ENCODE peak calls at places on chromosomes 4 and X, in five cellular contexts. One of them, this sample, is unnamed.

GRCh38 chr4:54525602-54526001 is 132.2 kb upstream of the KIT start:
- DNase-seq in GM23248: peak
- DNase-seq in neural progenitor cell: no peak
- DNase-seq in HCT116: no peak
- DNase-seq in lower lobe of right lung: no peak
- DNase-seq in this sample: peak

GRCh38 chr4:78528327-78528726 is 23.2 kb upstream of the ANXA3 start:
- DNase-seq in neural progenitor cell: no peak
- DNase-seq in lower lobe of right lung: no peak
- DNase-seq in GM23248: peak
- DNase-seq in HCT116: no peak
- DNase-seq in this sample: peak

GRCh38 chrX:15973941-15974340 is 119.3 kb upstream of the AP1S2 start:
- DNase-seq in lower lobe of right lung: no peak
- DNase-seq in neural progenitor cell: no peak
- DNase-seq in GM23248: peak
- DNase-seq in HCT116: no peak
- DNase-seq in this sample: no peak

GRCh38 chr4:8856835-8857590 is 14.6 kb downstream of the HMX1 start:
- DNase-seq in GM23248: no peak
- DNase-seq in HCT116: no peak
- DNase-seq in lower lobe of right lung: no peak
- DNase-seq in neural progenitor cell: peak
- DNase-seq in this sample: no peak

GRCh38 chr4:109912706-109913621 is at the start of gene EGF:
- DNase-seq in GM23248: peak
- DNase-seq in HCT116: no peak
- DNase-seq in lower lobe of right lung: no peak
- DNase-seq in neural progenitor cell: peak
- DNase-seq in this sample: peak

GRCh38 chrX:129659861-129660260 is 5.1 kb upstream of the APLN start:
- DNase-seq in lower lobe of right lung: no peak
- DNase-seq in HCT116: no peak
- DNase-seq in neural progenitor cell: no peak
- DNase-seq in GM23248: no peak
- DNase-seq in this sample: no peak

GRCh38 chr4:3477750-3478430 is 14.8 kb downstream of the DOK7 start:
- DNase-seq in lower lobe of right lung: no peak
- DNase-seq in GM23248: no peak
- DNase-seq in neural progenitor cell: peak
- DNase-seq in HCT116: no peak
- DNase-seq in this sample: no peak

GRCh38 chrX:57677132-57677858 is 2.8 kb downstream of the NLRP2B start:
- DNase-seq in neural progenitor cell: no peak
- DNase-seq in HCT116: no peak
- DNase-seq in GM23248: no peak
- DNase-seq in lower lobe of right lung: no peak
- DNase-seq in this sample: no peak

GRCh38 chrX:105610401-105610800 is 211.9 kb upstream of the NRK start:
- DNase-seq in lower lobe of right lung: no peak
- DNase-seq in neural progenitor cell: no peak
- DNase-seq in GM23248: no peak
- DNase-seq in HCT116: no peak
- DNase-seq in this sample: no peak

GRCh38 chrX:123738378-123738955 is 5.6 kb upstream of the THOC2 start:
- DNase-seq in lower lobe of right lung: no peak
- DNase-seq in GM23248: peak
- DNase-seq in neural progenitor cell: no peak
- DNase-seq in HCT116: no peak
- DNase-seq in this sample: no peak

GRCh38 chr4:68250151-68250930 is 4.8 kb upstream of the TMPRSS11B start:
- DNase-seq in GM23248: no peak
- DNase-seq in HCT116: no peak
- DNase-seq in neural progenitor cell: no peak
- DNase-seq in lower lobe of right lung: no peak
- DNase-seq in this sample: no peak

GRCh38 chr4:170114636-170115035 is 24.9 kb upstream of the AADAT start:
- DNase-seq in lower lobe of right lung: no peak
- DNase-seq in neural progenitor cell: no peak
- DNase-seq in GM23248: no peak
- DNase-seq in HCT116: no peak
- DNase-seq in this sample: no peak

GRCh38 chrX:134019567-134020206 is 34.3 kb upstream of the GPC3 start:
- DNase-seq in GM23248: no peak
- DNase-seq in HCT116: no peak
- DNase-seq in lower lobe of right lung: no peak
- DNase-seq in neural progenitor cell: peak
- DNase-seq in this sample: no peak

GRCh38 chrX:148269513-148269912 is 230.9 kb upstream of the AFF2 start:
- DNase-seq in neural progenitor cell: no peak
- DNase-seq in lower lobe of right lung: no peak
- DNase-seq in HCT116: no peak
- DNase-seq in GM23248: no peak
- DNase-seq in this sample: no peak

GRCh38 chrX:130874751-130875150 is 28.3 kb downstream of the ENOX2 start:
- DNase-seq in HCT116: no peak
- DNase-seq in lower lobe of right lung: no peak
- DNase-seq in GM23248: peak
- DNase-seq in neural progenitor cell: no peak
- DNase-seq in this sample: peak

GRCh38 chrX:9942086-9942485 is 25.1 kb upstream of the CLDN34 start:
- DNase-seq in HCT116: no peak
- DNase-seq in neural progenitor cell: no peak
- DNase-seq in GM23248: no peak
- DNase-seq in lower lobe of right lung: no peak
- DNase-seq in this sample: no peak

GRCh38 chrX:135403374-135403773 is 18.4 kb upstream of the SMIM10L2A start:
- DNase-seq in HCT116: no peak
- DNase-seq in neural progenitor cell: no peak
- DNase-seq in GM23248: no peak
- DNase-seq in lower lobe of right lung: no peak
- DNase-seq in this sample: no peak

GRCh38 chrX:134746379-134746723 is 88.1 kb upstream of the PLAC1 start:
- DNase-seq in neural progenitor cell: no peak
- DNase-seq in GM23248: no peak
- DNase-seq in lower lobe of right lung: no peak
- DNase-seq in HCT116: no peak
- DNase-seq in this sample: no peak

GRCh38 chr4:10299601-10300000 is 157.6 kb downstream of the ZNF518B start:
- DNase-seq in GM23248: peak
- DNase-seq in HCT116: no peak
- DNase-seq in lower lobe of right lung: no peak
- DNase-seq in neural progenitor cell: no peak
- DNase-seq in this sample: no peak

GRCh38 chr4:142322996-142323395 is 523.1 kb downstream of the INPP4B start:
- DNase-seq in HCT116: no peak
- DNase-seq in neural progenitor cell: no peak
- DNase-seq in GM23248: no peak
- DNase-seq in lower lobe of right lung: no peak
- DNase-seq in this sample: no peak

GRCh38 chr4:24690436-24690835 is 104.9 kb upstream of the SOD3 start:
- DNase-seq in GM23248: peak
- DNase-seq in lower lobe of right lung: no peak
- DNase-seq in HCT116: no peak
- DNase-seq in neural progenitor cell: no peak
- DNase-seq in this sample: peak

GRCh38 chr4:52103314-52103713 is 52.2 kb downstream of the SPATA18 start:
- DNase-seq in GM23248: peak
- DNase-seq in neural progenitor cell: peak
- DNase-seq in HCT116: no peak
- DNase-seq in lower lobe of right lung: no peak
- DNase-seq in this sample: no peak

GRCh38 chrX:15761564-15762191 is 23.6 kb downstream of the CA5B start:
- DNase-seq in neural progenitor cell: peak
- DNase-seq in HCT116: no peak
- DNase-seq in GM23248: peak
- DNase-seq in lower lobe of right lung: no peak
- DNase-seq in this sample: peak

GRCh38 chr4:113945906-113946305 is 33.5 kb downstream of the ARSJ start:
- DNase-seq in HCT116: no peak
- DNase-seq in lower lobe of right lung: no peak
- DNase-seq in neural progenitor cell: no peak
- DNase-seq in GM23248: peak
- DNase-seq in this sample: peak

GRCh38 chrX:4655743-4656142 is 942.3 kb upstream of the PRKX start:
- DNase-seq in neural progenitor cell: no peak
- DNase-seq in lower lobe of right lung: no peak
- DNase-seq in HCT116: no peak
- DNase-seq in GM23248: no peak
- DNase-seq in this sample: no peak

GRCh38 chr4:113113151-113113550 is 63.7 kb downstream of the ANK2 start:
- DNase-seq in HCT116: no peak
- DNase-seq in GM23248: no peak
- DNase-seq in lower lobe of right lung: no peak
- DNase-seq in neural progenitor cell: no peak
- DNase-seq in this sample: no peak

GRCh38 chr4:179353791-179354190 is 1911.6 kb upstream of the AGA start:
- DNase-seq in lower lobe of right lung: no peak
- DNase-seq in HCT116: no peak
- DNase-seq in neural progenitor cell: no peak
- DNase-seq in GM23248: no peak
- DNase-seq in this sample: no peak

GRCh38 chr4:144494280-144494679 is 151.7 kb upstream of the HHIP start:
- DNase-seq in HCT116: no peak
- DNase-seq in GM23248: no peak
- DNase-seq in neural progenitor cell: no peak
- DNase-seq in lower lobe of right lung: no peak
- DNase-seq in this sample: no peak

GRCh38 chrX:39504850-39505259 is 592.9 kb downstream of the BCOR start:
- DNase-seq in GM23248: no peak
- DNase-seq in neural progenitor cell: no peak
- DNase-seq in HCT116: no peak
- DNase-seq in lower lobe of right lung: no peak
- DNase-seq in this sample: no peak
- H3K4me3 ChIP-seq in GM23248: no peak
- H3K4me3 ChIP-seq in neural progenitor cell: no peak
- H3K4me3 ChIP-seq in HCT116: no peak
- H3K4me3 ChIP-seq in lower lobe of right lung: no peak
- H3K4me3 ChIP-seq in this sample: no peak

GRCh38 chr4:166121897-166122296 is 248.9 kb downstream of the TLL1 start:
- DNase-seq in GM23248: no peak
- DNase-seq in HCT116: no peak
- DNase-seq in lower lobe of right lung: no peak
- DNase-seq in neural progenitor cell: no peak
- DNase-seq in this sample: no peak
- H3K4me3 ChIP-seq in GM23248: no peak
- H3K4me3 ChIP-seq in HCT116: no peak
- H3K4me3 ChIP-seq in lower lobe of right lung: no peak
- H3K4me3 ChIP-seq in neural progenitor cell: no peak
- H3K4me3 ChIP-seq in this sample: no peak

DNA sequence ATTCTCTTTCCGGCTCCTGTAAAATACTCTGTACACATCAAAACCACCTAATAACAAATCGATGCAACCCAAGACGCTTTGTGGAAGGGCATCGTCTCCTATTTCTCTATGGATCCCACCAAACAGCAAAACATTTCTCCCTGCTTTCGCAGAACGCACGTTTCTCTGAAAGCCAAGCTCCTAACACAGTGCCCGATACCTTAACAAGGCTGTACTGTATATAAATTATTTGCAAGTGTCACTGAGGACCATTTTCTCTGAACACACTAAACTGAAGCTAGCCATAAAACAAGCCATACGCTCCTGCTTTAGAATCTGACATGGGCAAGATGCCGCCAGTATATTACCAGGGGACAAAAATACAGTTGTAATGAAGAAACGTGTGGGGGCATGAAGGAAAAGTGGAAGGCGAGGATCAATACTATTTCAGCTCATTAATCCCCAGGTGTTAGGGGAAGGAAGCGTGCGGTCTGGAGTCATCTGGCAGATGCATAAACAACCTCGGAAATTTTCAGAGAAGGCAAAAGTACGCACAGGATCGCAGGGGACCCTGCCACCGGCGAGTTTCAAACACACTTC is 715 bp downstream of the KCNIP4 start:
- DNase-seq in HCT116: no peak
- DNase-seq in GM23248: peak
- DNase-seq in lower lobe of right lung: no peak
- DNase-seq in neural progenitor cell: no peak
- DNase-seq in this sample: no peak
- H3K4me3 ChIP-seq in HCT116: no peak
- H3K4me3 ChIP-seq in GM23248: peak
- H3K4me3 ChIP-seq in lower lobe of right lung: no peak
- H3K4me3 ChIP-seq in neural progenitor cell: peak
- H3K4me3 ChIP-seq in this sample: no peak

GRCh38 chrX:153642313-153642654 is 4.7 kb upstream of the DUSP9 start:
- DNase-seq in lower lobe of right lung: no peak
- DNase-seq in HCT116: no peak
- DNase-seq in GM23248: peak
- DNase-seq in neural progenitor cell: peak
- DNase-seq in this sample: no peak
- H3K4me3 ChIP-seq in lower lobe of right lung: peak
- H3K4me3 ChIP-seq in HCT116: no peak
- H3K4me3 ChIP-seq in GM23248: no peak
- H3K4me3 ChIP-seq in neural progenitor cell: peak
- H3K4me3 ChIP-seq in this sample: no peak

GRCh38 chr4:184383497-184384055 is 90.8 kb downstream of the IRF2 start:
- DNase-seq in neural progenitor cell: no peak
- DNase-seq in lower lobe of right lung: no peak
- DNase-seq in HCT116: peak
- DNase-seq in GM23248: peak
- DNase-seq in this sample: peak

GRCh38 chr4:184384056-184384809 is 90.1 kb downstream of the IRF2 start:
- DNase-seq in neural progenitor cell: peak
- DNase-seq in lower lobe of right lung: no peak
- DNase-seq in HCT116: no peak
- DNase-seq in GM23248: peak
- DNase-seq in this sample: peak

GRCh38 chr4:184385705-184386141 is 88.6 kb downstream of the IRF2 start:
- DNase-seq in neural progenitor cell: no peak
- DNase-seq in GM23248: no peak
- DNase-seq in lower lobe of right lung: no peak
- DNase-seq in HCT116: no peak
- DNase-seq in this sample: no peak

GRCh38 chr4:184386271-184386781 is 88.0 kb downstream of the IRF2 start:
- DNase-seq in lower lobe of right lung: no peak
- DNase-seq in GM23248: no peak
- DNase-seq in neural progenitor cell: no peak
- DNase-seq in HCT116: no peak
- DNase-seq in this sample: no peak

DNA sequence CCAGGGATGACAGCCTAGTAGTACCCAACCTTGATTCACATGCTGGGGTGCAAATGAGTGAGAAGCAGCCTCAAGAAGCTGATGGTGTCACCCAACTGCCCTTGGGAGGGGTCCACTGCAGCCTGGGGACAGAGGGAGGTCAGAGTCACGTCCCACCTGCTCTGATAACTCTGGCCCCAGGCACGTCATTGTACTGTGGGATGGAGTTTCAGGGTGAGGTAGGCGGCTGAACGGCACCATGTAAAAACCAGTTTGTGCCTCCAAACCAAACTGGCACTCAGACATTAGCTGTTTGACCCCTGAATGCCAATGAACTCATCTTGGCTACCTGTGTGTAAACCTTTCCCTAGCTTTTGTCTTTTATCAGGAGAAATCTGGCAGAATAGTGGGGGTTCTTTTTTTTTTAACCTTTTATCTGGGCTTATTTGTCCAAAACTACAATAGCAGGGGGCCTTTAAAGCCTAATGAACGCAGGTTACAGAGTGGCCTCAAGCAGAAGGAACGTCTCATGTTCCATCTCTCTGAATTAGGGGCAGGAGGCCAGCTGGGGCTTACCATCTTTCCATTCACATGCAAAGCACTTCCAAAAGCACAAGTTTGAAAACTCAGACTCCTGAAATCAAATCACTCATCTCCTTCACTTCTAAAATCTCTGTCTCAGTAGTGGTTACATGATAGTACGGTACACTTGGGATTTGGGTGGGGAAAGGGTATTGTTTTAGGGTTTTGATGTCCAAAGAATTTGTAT is 89.4 kb downstream of the IRF2 start:
- DNase-seq in lower lobe of right lung: no peak
- DNase-seq in neural progenitor cell: peak
- DNase-seq in HCT116: no peak
- DNase-seq in GM23248: no peak
- DNase-seq in this sample: peak
- H3K4me3 ChIP-seq in lower lobe of right lung: no peak
- H3K4me3 ChIP-seq in neural progenitor cell: no peak
- H3K4me3 ChIP-seq in HCT116: no peak
- H3K4me3 ChIP-seq in GM23248: peak
- H3K4me3 ChIP-seq in this sample: no peak

This sample was measured in IMR-90.